ENCODE peak calls at places on chromosomes 3 and 15, in seven cellular contexts. W, Q, X, K, C, I and N are unnamed samples.

GRCh38 chr3:109346770-109347295 is 9.5 kb upstream of the DPPA4 start:
- DNase-seq in W (no peak), Q (no peak), X (no peak), K (peak; percentile 60), C (no peak), I (no peak), N (no peak)

GRCh38 chr3:12194209-12194608 is 35.5 kb upstream of the TIMP4 start:
- DNase-seq in W (no peak), Q (no peak), X (no peak), K (peak; percentile 81), C (no peak), I (peak; percentile 94), N (no peak)

GRCh38 chr3:65473746-65474145 is 565.0 kb downstream of the MAGI1 start:
- DNase-seq in W (no peak), Q (no peak), X (no peak), K (peak; percentile 13), C (no peak), I (peak; percentile 14), N (no peak)

GRCh38 chr3:15918988-15919387 is 121.2 kb upstream of the ANKRD28 start:
- DNase-seq in W (no peak), Q (no peak), X (no peak), K (no peak), C (no peak), I (no peak), N (no peak)

GRCh38 chr3:107421170-107421792 is 44.0 kb downstream of the CCDC54 start:
- DNase-seq in W (no peak), Q (peak; percentile 64), X (no peak), K (peak; percentile 82), C (peak; percentile 25), I (peak; percentile 81), N (no peak)

GRCh38 chr15:25175033-25175788 is 220.4 kb downstream of the SNRPN start:
- DNase-seq in W (peak; percentile 1), Q (no peak), X (peak; percentile 9), K (no peak), C (no peak), I (no peak), N (peak; percentile 8)

GRCh38 chr3:9630550-9631139 is 18.7 kb upstream of the MTMR14 start:
- DNase-seq in W (no peak), Q (no peak), X (no peak), K (no peak), C (no peak), I (no peak), N (no peak)

GRCh38 chr15:45449878-45450277 is 71.5 kb upstream of the GATM start:
- DNase-seq in W (no peak), Q (no peak), X (no peak), K (no peak), C (no peak), I (no peak), N (no peak)

GRCh38 chr15:100429116-100429728 is 87.4 kb upstream of the ADAMTS17 start:
- DNase-seq in W (no peak), Q (no peak), X (no peak), K (no peak), C (no peak), I (peak; percentile 14), N (no peak)

GRCh38 chr3:181454451-181455027 is 257.2 kb upstream of the SOX2 start:
- DNase-seq in W (no peak), Q (no peak), X (no peak), K (no peak), C (no peak), I (no peak), N (no peak)

GRCh38 chr15:85865070-85865684 is 70.5 kb upstream of the KLHL25 start:
- DNase-seq in W (no peak), Q (peak; percentile 67), X (no peak), K (peak; percentile 56), C (peak; percentile 4), I (peak; percentile 65), N (no peak)

GRCh38 chr3:95341314-95341713 is 1278.5 kb downstream of the NSUN3 start:
- DNase-seq in W (no peak), Q (no peak), X (no peak), K (no peak), C (no peak), I (no peak), N (no peak)

GRCh38 chr3:107458871-107459270 is 63.9 kb upstream of the BBX start:
- DNase-seq in W (no peak), Q (no peak), X (no peak), K (no peak), C (no peak), I (peak; percentile 61), N (no peak)

GRCh38 chr3:72961766-72962165 is 34.8 kb upstream of the PPP4R2 start:
- DNase-seq in W (no peak), Q (no peak), X (no peak), K (no peak), C (no peak), I (no peak), N (no peak)

GRCh38 chr3:71924721-71925120 is 139.8 kb upstream of the PROK2 start:
- DNase-seq in W (no peak), Q (no peak), X (no peak), K (no peak), C (no peak), I (no peak), N (no peak)

GRCh38 chr15:58856090-58856489 is 77.4 kb downstream of the SLTM start:
- DNase-seq in W (no peak), Q (no peak), X (no peak), K (peak; percentile 46), C (no peak), I (peak; percentile 13), N (no peak)

GRCh38 chr15:97961067-97961954 is 808 bp downstream of the ARRDC4 start:
- DNase-seq in W (peak; percentile 28), Q (no peak), X (peak; percentile 63), K (peak; percentile 44), C (no peak), I (peak; percentile 24), N (no peak)

GRCh38 chr3:24305795-24306467 is 188.7 kb downstream of the THRB start:
- DNase-seq in W (no peak), Q (no peak), X (no peak), K (no peak), C (no peak), I (peak; percentile 53), N (no peak)

GRCh38 chr3:32340039-32340438 is 51.6 kb upstream of the CMTM7 start:
- DNase-seq in W (no peak), Q (peak; percentile 33), X (no peak), K (peak; percentile 62), C (peak; percentile 51), I (peak; percentile 71), N (no peak)

GRCh38 chr3:36944641-36945270 is at the start of gene TRANK1:
- DNase-seq in W (peak; percentile 83), Q (no peak), X (peak; percentile 67), K (peak; percentile 17), C (peak; percentile 29), I (peak; percentile 76), N (peak; percentile 81)

GRCh38 chr3:12139111-12139511 is 19.6 kb downstream of the TIMP4 start:
- DNase-seq in W (no peak), Q (no peak), X (no peak), K (peak; percentile 62), C (no peak), I (peak; percentile 87), N (no peak)